ENCODE peak calls at places on chromosomes 6 and 20, in eight cellular contexts. One of them, this sample, is unnamed.

GRCh38 chr20:47274449-47275108 is 81.9 kb downstream of the ZMYND8 start:
- DNase-seq in CD4-positive, alpha-beta T cell: no peak
- DNase-seq in GM12865: peak; percentile 81
- DNase-seq in mesothelial cell of epicardium: no peak
- DNase-seq in neural crest cell: no peak
- DNase-seq in ascending aorta: no peak
- DNase-seq in heart right ventricle: no peak
- DNase-seq in WTC11: no peak
- DNase-seq in this sample: peak; percentile 93

GRCh38 chr6:127956260-127956888 is 55.5 kb upstream of the THEMIS start:
- DNase-seq in WTC11: no peak
- DNase-seq in ascending aorta: no peak
- DNase-seq in GM12865: no peak
- DNase-seq in mesothelial cell of epicardium: no peak
- DNase-seq in heart right ventricle: no peak
- DNase-seq in CD4-positive, alpha-beta T cell: no peak
- DNase-seq in neural crest cell: no peak
- DNase-seq in this sample: peak; percentile 66

GRCh38 chr6:158040051-158040803 is 58.6 kb downstream of the SYNJ2 start:
- DNase-seq in ascending aorta: no peak
- DNase-seq in CD4-positive, alpha-beta T cell: no peak
- DNase-seq in neural crest cell: no peak
- DNase-seq in WTC11: no peak
- DNase-seq in mesothelial cell of epicardium: no peak
- DNase-seq in GM12865: peak; percentile 82
- DNase-seq in heart right ventricle: no peak
- DNase-seq in this sample: peak; percentile 96

GRCh38 chr20:35232575-35232974 is 6.1 kb downstream of the MMP24 start:
- DNase-seq in heart right ventricle: no peak
- DNase-seq in CD4-positive, alpha-beta T cell: no peak
- DNase-seq in ascending aorta: no peak
- DNase-seq in mesothelial cell of epicardium: no peak
- DNase-seq in WTC11: no peak
- DNase-seq in GM12865: no peak
- DNase-seq in neural crest cell: no peak
- DNase-seq in this sample: peak; percentile 80

GRCh38 chr6:108677357-108677756 is 116.6 kb downstream of the FOXO3 start:
- DNase-seq in ascending aorta: no peak
- DNase-seq in GM12865: no peak
- DNase-seq in mesothelial cell of epicardium: no peak
- DNase-seq in neural crest cell: no peak
- DNase-seq in heart right ventricle: no peak
- DNase-seq in WTC11: no peak
- DNase-seq in CD4-positive, alpha-beta T cell: no peak
- DNase-seq in this sample: no peak

GRCh38 chr20:57938158-57939108 is 228.6 kb upstream of the PMEPA1 start:
- DNase-seq in CD4-positive, alpha-beta T cell: no peak
- DNase-seq in ascending aorta: no peak
- DNase-seq in GM12865: no peak
- DNase-seq in WTC11: no peak
- DNase-seq in neural crest cell: no peak
- DNase-seq in mesothelial cell of epicardium: no peak
- DNase-seq in heart right ventricle: peak; percentile 20
- DNase-seq in this sample: no peak

GRCh38 chr20:56630086-56630493 is 984 bp downstream of the TFAP2C start:
- DNase-seq in neural crest cell: peak; percentile 69
- DNase-seq in CD4-positive, alpha-beta T cell: no peak
- DNase-seq in heart right ventricle: no peak
- DNase-seq in GM12865: no peak
- DNase-seq in mesothelial cell of epicardium: peak; percentile 87
- DNase-seq in ascending aorta: no peak
- DNase-seq in WTC11: peak; percentile 85
- DNase-seq in this sample: peak; percentile 78

GRCh38 chr6:116280161-116280959 is 630 bp upstream of the TSPYL1 start:
- DNase-seq in mesothelial cell of epicardium: no peak
- DNase-seq in neural crest cell: no peak
- DNase-seq in GM12865: peak; percentile 24
- DNase-seq in WTC11: no peak
- DNase-seq in ascending aorta: no peak
- DNase-seq in heart right ventricle: no peak
- DNase-seq in CD4-positive, alpha-beta T cell: no peak
- DNase-seq in this sample: no peak

GRCh38 chr6:149863846-149864577 is at the start of gene LRP11:
- DNase-seq in mesothelial cell of epicardium: peak; percentile 89
- DNase-seq in neural crest cell: peak; percentile 71
- DNase-seq in GM12865: peak; percentile 75
- DNase-seq in heart right ventricle: peak; percentile 75
- DNase-seq in CD4-positive, alpha-beta T cell: peak; percentile 73
- DNase-seq in ascending aorta: peak; percentile 47
- DNase-seq in WTC11: peak; percentile 92
- DNase-seq in this sample: peak; percentile 75

GRCh38 chr6:34246563-34247391 is 2.0 kb downstream of the SMIM29 start:
- DNase-seq in heart right ventricle: no peak
- DNase-seq in ascending aorta: no peak
- DNase-seq in mesothelial cell of epicardium: no peak
- DNase-seq in WTC11: peak; percentile 71
- DNase-seq in GM12865: peak; percentile 70
- DNase-seq in neural crest cell: peak; percentile 49
- DNase-seq in CD4-positive, alpha-beta T cell: peak; percentile 49
- DNase-seq in this sample: no peak

GRCh38 chr6:2008383-2008976 is 236.9 kb downstream of the GMDS start:
- DNase-seq in neural crest cell: no peak
- DNase-seq in CD4-positive, alpha-beta T cell: no peak
- DNase-seq in mesothelial cell of epicardium: no peak
- DNase-seq in heart right ventricle: no peak
- DNase-seq in GM12865: no peak
- DNase-seq in ascending aorta: no peak
- DNase-seq in WTC11: no peak
- DNase-seq in this sample: peak; percentile 19

GRCh38 chr6:2203264-2203663 is 42.1 kb downstream of the GMDS start:
- DNase-seq in WTC11: no peak
- DNase-seq in heart right ventricle: no peak
- DNase-seq in ascending aorta: no peak
- DNase-seq in CD4-positive, alpha-beta T cell: no peak
- DNase-seq in GM12865: no peak
- DNase-seq in mesothelial cell of epicardium: no peak
- DNase-seq in neural crest cell: no peak
- DNase-seq in this sample: no peak

GRCh38 chr6:139879823-139880356 is 505.4 kb upstream of the CITED2 start:
- DNase-seq in mesothelial cell of epicardium: no peak
- DNase-seq in CD4-positive, alpha-beta T cell: no peak
- DNase-seq in WTC11: no peak
- DNase-seq in ascending aorta: no peak
- DNase-seq in neural crest cell: no peak
- DNase-seq in heart right ventricle: no peak
- DNase-seq in GM12865: no peak
- DNase-seq in this sample: no peak

GRCh38 chr6:112912351-112913101 is 565.4 kb downstream of the RFPL4B start:
- DNase-seq in neural crest cell: no peak
- DNase-seq in heart right ventricle: no peak
- DNase-seq in mesothelial cell of epicardium: no peak
- DNase-seq in ascending aorta: no peak
- DNase-seq in GM12865: no peak
- DNase-seq in WTC11: no peak
- DNase-seq in CD4-positive, alpha-beta T cell: no peak
- DNase-seq in this sample: no peak

GRCh38 chr6:150238294-150238693 is 95.5 kb downstream of the PPP1R14C start:
- DNase-seq in neural crest cell: no peak
- DNase-seq in ascending aorta: no peak
- DNase-seq in WTC11: no peak
- DNase-seq in heart right ventricle: peak; percentile 59
- DNase-seq in mesothelial cell of epicardium: no peak
- DNase-seq in GM12865: no peak
- DNase-seq in CD4-positive, alpha-beta T cell: no peak
- DNase-seq in this sample: no peak

GRCh38 chr6:81465859-81466258 is 286.6 kb downstream of the TENT5A start:
- DNase-seq in heart right ventricle: no peak
- DNase-seq in mesothelial cell of epicardium: no peak
- DNase-seq in neural crest cell: no peak
- DNase-seq in WTC11: no peak
- DNase-seq in GM12865: peak; percentile 4
- DNase-seq in CD4-positive, alpha-beta T cell: no peak
- DNase-seq in ascending aorta: no peak
- DNase-seq in this sample: peak; percentile 15

GRCh38 chr6:54288476-54288875 is 19.8 kb upstream of the TINAG start:
- DNase-seq in neural crest cell: no peak
- DNase-seq in heart right ventricle: no peak
- DNase-seq in WTC11: no peak
- DNase-seq in mesothelial cell of epicardium: no peak
- DNase-seq in GM12865: no peak
- DNase-seq in CD4-positive, alpha-beta T cell: no peak
- DNase-seq in ascending aorta: no peak
- DNase-seq in this sample: no peak

GRCh38 chr20:6976535-6976934 is 209.0 kb downstream of the BMP2 start:
- DNase-seq in GM12865: no peak
- DNase-seq in WTC11: no peak
- DNase-seq in ascending aorta: no peak
- DNase-seq in mesothelial cell of epicardium: no peak
- DNase-seq in CD4-positive, alpha-beta T cell: no peak
- DNase-seq in neural crest cell: no peak
- DNase-seq in heart right ventricle: no peak
- DNase-seq in this sample: no peak

GRCh38 chr6:150099546-150099945 is 30.6 kb upstream of the ULBP3 start:
- DNase-seq in WTC11: no peak
- DNase-seq in mesothelial cell of epicardium: no peak
- DNase-seq in neural crest cell: no peak
- DNase-seq in GM12865: no peak
- DNase-seq in ascending aorta: no peak
- DNase-seq in heart right ventricle: no peak
- DNase-seq in CD4-positive, alpha-beta T cell: no peak
- DNase-seq in this sample: no peak

GRCh38 chr6:97438011-97438671 is 155.1 kb upstream of the MMS22L start:
- DNase-seq in CD4-positive, alpha-beta T cell: no peak
- DNase-seq in neural crest cell: no peak
- DNase-seq in heart right ventricle: no peak
- DNase-seq in ascending aorta: no peak
- DNase-seq in GM12865: peak; percentile 38
- DNase-seq in WTC11: no peak
- DNase-seq in mesothelial cell of epicardium: no peak
- DNase-seq in this sample: no peak

DNA sequence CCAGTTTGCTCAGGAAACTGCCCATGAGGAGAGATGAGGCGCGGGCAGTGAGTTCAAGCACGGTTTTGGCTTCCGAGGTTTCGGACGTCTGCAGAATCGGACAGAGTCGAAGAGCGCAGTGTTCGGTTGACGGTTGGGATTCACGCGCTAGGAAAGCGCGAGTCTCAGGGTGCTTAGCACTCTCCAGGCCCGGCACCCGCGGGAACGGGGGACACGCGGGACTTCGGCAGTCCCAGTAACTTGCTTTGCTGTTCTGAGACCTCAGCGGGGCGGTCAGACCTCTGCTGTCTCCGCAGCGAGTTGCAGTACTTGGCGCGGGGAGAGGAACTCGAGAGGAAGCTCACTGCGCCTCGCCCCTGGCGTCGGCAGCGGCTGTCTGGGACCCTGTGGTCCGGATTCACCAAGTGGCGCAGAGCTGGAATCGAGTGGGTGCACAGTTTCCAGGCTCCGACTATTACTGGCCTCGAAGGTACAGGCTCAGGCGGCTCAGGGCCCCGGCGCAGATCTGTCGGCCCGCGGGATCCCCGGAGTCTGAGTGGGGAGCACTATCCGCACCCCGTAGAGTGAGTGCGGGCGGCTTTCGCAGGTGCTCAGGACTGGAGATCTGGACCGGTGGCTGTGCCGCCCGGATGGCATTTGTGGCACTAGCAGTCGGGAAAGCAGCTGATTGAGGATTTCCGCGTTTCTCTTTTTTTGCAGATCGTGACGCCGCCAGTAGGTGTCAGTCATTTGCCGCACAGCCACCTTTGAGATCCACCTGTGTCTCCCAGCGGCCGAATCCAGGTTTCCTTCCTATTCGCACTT is at the start of gene POM121L2:
- DNase-seq in heart right ventricle: no peak
- DNase-seq in WTC11: peak; percentile 84
- DNase-seq in CD4-positive, alpha-beta T cell: peak; percentile 52
- DNase-seq in neural crest cell: peak; percentile 45
- DNase-seq in GM12865: peak; percentile 77
- DNase-seq in mesothelial cell of epicardium: peak; percentile 76
- DNase-seq in ascending aorta: no peak
- DNase-seq in this sample: peak; percentile 29
- TF ChIP-seq CTCF in heart right ventricle: peak; percentile 47
- TF ChIP-seq CTCF in WTC11: peak; percentile 66
- TF ChIP-seq CTCF in CD4-positive, alpha-beta T cell: peak; percentile 82
- TF ChIP-seq CTCF in neural crest cell: peak; percentile 76
- TF ChIP-seq CTCF in GM12865: peak; percentile 77
- TF ChIP-seq CTCF in mesothelial cell of epicardium: peak; percentile 72
- TF ChIP-seq CTCF in ascending aorta: peak; percentile 13
- TF ChIP-seq CTCF in this sample: peak; percentile 77

DNA sequence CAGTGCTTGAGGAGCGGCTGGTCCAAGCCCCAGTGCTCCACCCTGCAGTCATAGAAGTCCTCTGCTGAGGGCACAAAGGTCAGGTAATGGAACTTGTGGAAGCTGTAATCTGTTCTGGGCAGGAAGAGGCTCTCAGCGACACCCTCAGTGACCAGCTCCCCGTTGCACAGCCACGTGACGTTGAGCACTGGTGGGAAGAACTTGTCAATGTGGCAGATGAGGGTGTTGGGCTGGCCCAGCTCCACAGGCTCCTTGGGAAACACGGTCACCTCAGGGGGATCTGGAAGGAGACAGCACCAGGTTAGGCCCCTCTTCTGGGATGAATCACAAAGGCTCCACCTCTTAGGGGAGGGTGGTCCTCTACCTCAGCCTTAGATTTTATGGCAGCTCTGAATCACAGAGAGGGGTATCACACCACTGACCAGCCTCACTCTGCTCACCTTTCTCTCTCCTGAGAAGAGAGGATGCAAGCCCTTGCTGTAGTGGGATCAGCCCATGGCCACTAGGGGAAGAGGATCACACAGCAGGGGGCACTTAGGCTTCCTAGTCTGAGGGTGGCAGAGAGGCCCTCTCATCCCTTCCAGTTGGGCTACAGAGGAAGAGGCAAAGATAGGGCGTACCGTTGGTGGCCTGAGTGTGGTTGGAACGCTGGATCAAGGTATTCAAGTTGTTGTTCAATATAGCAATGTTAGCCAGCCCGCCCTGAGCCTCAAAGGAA is 4.3 kb downstream of the HLA-DPA1 start:
- DNase-seq in GM12865: no peak
- DNase-seq in WTC11: no peak
- DNase-seq in ascending aorta: no peak
- DNase-seq in heart right ventricle: no peak
- DNase-seq in neural crest cell: no peak
- DNase-seq in CD4-positive, alpha-beta T cell: no peak
- DNase-seq in mesothelial cell of epicardium: no peak
- DNase-seq in this sample: no peak
- TF ChIP-seq CTCF in GM12865: no peak
- TF ChIP-seq CTCF in WTC11: no peak
- TF ChIP-seq CTCF in ascending aorta: no peak
- TF ChIP-seq CTCF in heart right ventricle: no peak
- TF ChIP-seq CTCF in neural crest cell: no peak
- TF ChIP-seq CTCF in CD4-positive, alpha-beta T cell: no peak
- TF ChIP-seq CTCF in mesothelial cell of epicardium: no peak
- TF ChIP-seq CTCF in this sample: no peak

GRCh38 chr20:38338849-38339520 is 7.3 kb upstream of the LBP start:
- DNase-seq in ascending aorta: no peak
- DNase-seq in mesothelial cell of epicardium: no peak
- DNase-seq in heart right ventricle: no peak
- DNase-seq in CD4-positive, alpha-beta T cell: no peak
- DNase-seq in neural crest cell: no peak
- DNase-seq in GM12865: no peak
- DNase-seq in WTC11: peak; percentile 71
- DNase-seq in this sample: peak; percentile 17
- TF ChIP-seq CTCF in ascending aorta: no peak
- TF ChIP-seq CTCF in mesothelial cell of epicardium: no peak
- TF ChIP-seq CTCF in heart right ventricle: peak; percentile 44
- TF ChIP-seq CTCF in CD4-positive, alpha-beta T cell: no peak
- TF ChIP-seq CTCF in neural crest cell: peak; percentile 50
- TF ChIP-seq CTCF in GM12865: no peak
- TF ChIP-seq CTCF in WTC11: peak; percentile 23
- TF ChIP-seq CTCF in this sample: peak; percentile 71

GRCh38 chr6:36848658-36849441 is 9.6 kb upstream of the CPNE5 start:
- DNase-seq in WTC11: peak; percentile 74
- DNase-seq in heart right ventricle: peak; percentile 67
- DNase-seq in mesothelial cell of epicardium: peak; percentile 48
- DNase-seq in GM12865: no peak
- DNase-seq in CD4-positive, alpha-beta T cell: no peak
- DNase-seq in neural crest cell: peak; percentile 52
- DNase-seq in ascending aorta: no peak
- DNase-seq in this sample: no peak
- TF ChIP-seq CTCF in WTC11: no peak
- TF ChIP-seq CTCF in heart right ventricle: no peak
- TF ChIP-seq CTCF in mesothelial cell of epicardium: no peak
- TF ChIP-seq CTCF in GM12865: no peak
- TF ChIP-seq CTCF in CD4-positive, alpha-beta T cell: no peak
- TF ChIP-seq CTCF in neural crest cell: no peak
- TF ChIP-seq CTCF in ascending aorta: no peak
- TF ChIP-seq CTCF in this sample: no peak

This sample was measured in HFFc6.